ENCODE peak calls at places on chromosomes 7 and 10, in four cellular contexts. One of them, this sample, is unnamed.

GRCh38 chr10:121596668-121597503 is 1.4 kb downstream of the FGFR2 start:
- DNase-seq in gastrocnemius medialis: no peak
- DNase-seq in mucosa of descending colon: peak; percentile 68
- DNase-seq in epithelial cell of esophagus: peak; percentile 86
- DNase-seq in this sample: no peak

GRCh38 chr10:34748767-34749166 is 66.3 kb downstream of the PARD3 start:
- DNase-seq in gastrocnemius medialis: no peak
- DNase-seq in mucosa of descending colon: no peak
- DNase-seq in epithelial cell of esophagus: no peak
- DNase-seq in this sample: no peak

GRCh38 chr7:55280031-55280454 is 85.1 kb upstream of the LANCL2 start:
- DNase-seq in gastrocnemius medialis: peak; percentile 17
- DNase-seq in mucosa of descending colon: peak; percentile 35
- DNase-seq in epithelial cell of esophagus: peak; percentile 77
- DNase-seq in this sample: peak; percentile 63

GRCh38 chr10:22823109-22823508 is 104.7 kb upstream of the ARMC3 start:
- DNase-seq in gastrocnemius medialis: no peak
- DNase-seq in mucosa of descending colon: no peak
- DNase-seq in epithelial cell of esophagus: peak; percentile 93
- DNase-seq in this sample: no peak

GRCh38 chr10:92208736-92209135 is 82.1 kb downstream of the CPEB3 start:
- DNase-seq in gastrocnemius medialis: no peak
- DNase-seq in mucosa of descending colon: no peak
- DNase-seq in epithelial cell of esophagus: peak; percentile 13
- DNase-seq in this sample: no peak

GRCh38 chr10:124672181-124672638 is 72.0 kb downstream of the FAM53B start:
- DNase-seq in gastrocnemius medialis: no peak
- DNase-seq in mucosa of descending colon: no peak
- DNase-seq in epithelial cell of esophagus: no peak
- DNase-seq in this sample: no peak

GRCh38 chr10:128084364-128084763 is 41.9 kb downstream of the MKI67 start:
- DNase-seq in gastrocnemius medialis: no peak
- DNase-seq in mucosa of descending colon: no peak
- DNase-seq in epithelial cell of esophagus: no peak
- DNase-seq in this sample: no peak

GRCh38 chr7:47777531-47778152 is 170.6 kb downstream of the PKD1L1 start:
- DNase-seq in gastrocnemius medialis: no peak
- DNase-seq in mucosa of descending colon: no peak
- DNase-seq in epithelial cell of esophagus: no peak
- DNase-seq in this sample: no peak

GRCh38 chr10:117627561-117627960 is 85.0 kb downstream of the EMX2 start:
- DNase-seq in gastrocnemius medialis: no peak
- DNase-seq in mucosa of descending colon: no peak
- DNase-seq in epithelial cell of esophagus: no peak
- DNase-seq in this sample: no peak

GRCh38 chr10:96645191-96645721 is 58.4 kb upstream of the TM9SF3 start:
- DNase-seq in gastrocnemius medialis: peak; percentile 8
- DNase-seq in mucosa of descending colon: no peak
- DNase-seq in epithelial cell of esophagus: no peak
- DNase-seq in this sample: no peak

GRCh38 chr7:4190021-4190981 is 491.8 kb upstream of the FOXK1 start:
- DNase-seq in gastrocnemius medialis: no peak
- DNase-seq in mucosa of descending colon: no peak
- DNase-seq in epithelial cell of esophagus: no peak
- DNase-seq in this sample: no peak

GRCh38 chr7:118436663-118437062 is 212.2 kb downstream of the ANKRD7 start:
- DNase-seq in gastrocnemius medialis: no peak
- DNase-seq in mucosa of descending colon: no peak
- DNase-seq in epithelial cell of esophagus: no peak
- DNase-seq in this sample: no peak

GRCh38 chr7:1134951-1135350 is 25.0 kb downstream of the ZFAND2A start:
- DNase-seq in gastrocnemius medialis: no peak
- DNase-seq in mucosa of descending colon: no peak
- DNase-seq in epithelial cell of esophagus: no peak
- DNase-seq in this sample: no peak

GRCh38 chr7:27198138-27198841 is 1.6 kb downstream of the HOXA13 start:
- DNase-seq in gastrocnemius medialis: no peak
- DNase-seq in mucosa of descending colon: peak; percentile 61
- DNase-seq in epithelial cell of esophagus: no peak
- DNase-seq in this sample: no peak

GRCh38 chr10:61899045-61899444 is 2.5 kb upstream of the ARID5B start:
- DNase-seq in gastrocnemius medialis: no peak
- DNase-seq in mucosa of descending colon: no peak
- DNase-seq in epithelial cell of esophagus: peak; percentile 89
- DNase-seq in this sample: no peak

GRCh38 chr7:95190515-95190914 is 133.8 kb downstream of the PON1 start:
- DNase-seq in gastrocnemius medialis: no peak
- DNase-seq in mucosa of descending colon: no peak
- DNase-seq in epithelial cell of esophagus: peak; percentile 9
- DNase-seq in this sample: no peak

GRCh38 chr10:32972454-32972853 is 14.4 kb upstream of the ITGB1 start:
- DNase-seq in gastrocnemius medialis: no peak
- DNase-seq in mucosa of descending colon: no peak
- DNase-seq in epithelial cell of esophagus: no peak
- DNase-seq in this sample: no peak

GRCh38 chr7:24227068-24227467 is 56.9 kb upstream of the NPY start:
- DNase-seq in gastrocnemius medialis: no peak
- DNase-seq in mucosa of descending colon: no peak
- DNase-seq in epithelial cell of esophagus: no peak
- DNase-seq in this sample: no peak

GRCh38 chr7:132685301-132685700 is 109.0 kb upstream of the PLXNA4 start:
- DNase-seq in gastrocnemius medialis: no peak
- DNase-seq in mucosa of descending colon: no peak
- DNase-seq in epithelial cell of esophagus: peak; percentile 1
- DNase-seq in this sample: no peak

GRCh38 chr7:26860361-26860760 is 4.0 kb downstream of the SKAP2 start:
- DNase-seq in gastrocnemius medialis: no peak
- DNase-seq in mucosa of descending colon: no peak
- DNase-seq in epithelial cell of esophagus: peak; percentile 73
- DNase-seq in this sample: no peak

GRCh38 chr7:108308276-108308675 is 148.0 kb downstream of the NRCAM start:
- DNase-seq in gastrocnemius medialis: no peak
- DNase-seq in mucosa of descending colon: no peak
- DNase-seq in epithelial cell of esophagus: no peak
- DNase-seq in this sample: no peak

DNA sequence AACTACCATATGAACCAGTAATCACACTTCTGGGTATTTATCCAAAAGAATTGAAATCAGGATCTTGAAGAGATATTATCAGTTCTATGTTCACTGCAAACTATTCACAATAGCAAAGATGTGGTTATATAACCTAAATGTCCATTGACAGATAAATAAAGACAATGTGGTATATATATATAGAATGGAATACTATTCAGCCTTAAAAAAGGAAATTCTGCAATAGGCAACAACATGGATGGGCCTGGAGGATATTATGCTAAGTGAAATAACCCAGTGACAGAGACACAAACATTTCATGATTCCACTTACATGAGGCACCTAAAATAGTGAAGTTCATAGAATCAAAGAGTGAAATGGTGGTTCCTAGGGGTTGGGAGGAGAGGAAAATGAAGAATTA is 90.6 kb upstream of the CDK1 start:
- DNase-seq in gastrocnemius medialis: no peak
- DNase-seq in mucosa of descending colon: no peak
- DNase-seq in epithelial cell of esophagus: no peak
- DNase-seq in this sample: no peak
- TF ChIP-seq CTCF in gastrocnemius medialis: no peak
- TF ChIP-seq CTCF in mucosa of descending colon: no peak
- TF ChIP-seq CTCF in epithelial cell of esophagus: no peak
- TF ChIP-seq CTCF in this sample: no peak

GRCh38 chr7:17061443-17061842 is 179.7 kb upstream of the AGR3 start:
- DNase-seq in gastrocnemius medialis: no peak
- DNase-seq in mucosa of descending colon: no peak
- DNase-seq in epithelial cell of esophagus: no peak
- DNase-seq in this sample: no peak

GRCh38 chr7:17057143-17057509 is 175.3 kb upstream of the AGR3 start:
- DNase-seq in gastrocnemius medialis: no peak
- DNase-seq in mucosa of descending colon: no peak
- DNase-seq in epithelial cell of esophagus: no peak
- DNase-seq in this sample: no peak

GRCh38 chr7:17060051-17060450 is 178.3 kb upstream of the AGR3 start:
- DNase-seq in gastrocnemius medialis: no peak
- DNase-seq in mucosa of descending colon: no peak
- DNase-seq in epithelial cell of esophagus: no peak
- DNase-seq in this sample: no peak

GRCh38 chr7:17058568-17058967 is 176.8 kb upstream of the AGR3 start:
- DNase-seq in gastrocnemius medialis: no peak
- DNase-seq in mucosa of descending colon: no peak
- DNase-seq in epithelial cell of esophagus: no peak
- DNase-seq in this sample: no peak

GRCh38 chr7:17062433-17063383 is 180.9 kb upstream of the AGR3 start:
- DNase-seq in gastrocnemius medialis: no peak
- DNase-seq in mucosa of descending colon: no peak
- DNase-seq in epithelial cell of esophagus: no peak
- DNase-seq in this sample: no peak
- TF ChIP-seq CTCF in gastrocnemius medialis: no peak
- TF ChIP-seq CTCF in mucosa of descending colon: no peak
- TF ChIP-seq CTCF in epithelial cell of esophagus: peak; percentile 33
- TF ChIP-seq CTCF in this sample: no peak

DNA sequence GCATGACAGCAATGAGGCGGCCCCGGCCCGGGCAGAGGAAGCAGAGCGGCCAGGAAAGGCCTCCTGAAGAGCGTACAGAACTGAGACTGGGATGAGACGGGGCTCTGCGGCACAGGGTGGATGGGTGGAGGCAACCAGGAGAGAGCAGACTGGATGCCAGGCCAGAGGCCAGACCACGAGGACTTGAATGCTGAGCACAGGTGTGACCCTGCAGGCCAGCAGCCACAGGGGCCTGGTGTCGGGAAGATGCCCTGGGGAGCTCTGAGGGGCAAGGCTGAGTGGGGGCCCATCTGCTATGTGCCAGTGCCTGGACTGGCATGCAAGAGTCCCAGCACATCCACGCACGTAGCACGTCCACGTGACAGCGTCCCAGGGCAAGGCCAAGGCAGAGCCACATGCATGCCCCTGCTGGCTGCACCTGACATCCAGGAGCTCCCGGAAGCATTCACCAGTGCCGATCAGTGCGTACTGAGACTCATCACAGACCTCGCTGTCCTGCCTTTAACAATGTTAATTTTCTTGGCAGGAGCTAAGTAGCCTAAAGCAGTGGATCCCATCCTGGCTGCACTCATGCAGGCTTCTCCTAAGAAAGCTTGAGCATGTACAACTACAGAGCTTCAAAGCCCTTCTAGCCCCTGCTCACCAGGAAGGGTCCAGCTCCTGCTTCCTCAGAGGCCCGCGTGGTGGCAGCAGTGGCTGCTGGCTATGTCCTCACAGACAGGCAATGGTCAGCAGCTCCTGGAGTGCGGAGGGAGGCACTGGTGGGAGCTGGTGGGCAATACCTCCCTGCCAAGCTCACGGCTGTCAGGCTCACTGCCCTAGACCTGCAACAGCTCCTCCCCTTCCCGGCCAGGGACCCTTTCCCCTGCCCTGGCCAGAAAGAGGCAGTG is 18.0 kb downstream of the GRID1 start:
- DNase-seq in gastrocnemius medialis: no peak
- DNase-seq in mucosa of descending colon: no peak
- DNase-seq in epithelial cell of esophagus: no peak
- DNase-seq in this sample: no peak
- TF ChIP-seq CTCF in gastrocnemius medialis: no peak
- TF ChIP-seq CTCF in mucosa of descending colon: no peak
- TF ChIP-seq CTCF in epithelial cell of esophagus: no peak
- TF ChIP-seq CTCF in this sample: no peak

DNA sequence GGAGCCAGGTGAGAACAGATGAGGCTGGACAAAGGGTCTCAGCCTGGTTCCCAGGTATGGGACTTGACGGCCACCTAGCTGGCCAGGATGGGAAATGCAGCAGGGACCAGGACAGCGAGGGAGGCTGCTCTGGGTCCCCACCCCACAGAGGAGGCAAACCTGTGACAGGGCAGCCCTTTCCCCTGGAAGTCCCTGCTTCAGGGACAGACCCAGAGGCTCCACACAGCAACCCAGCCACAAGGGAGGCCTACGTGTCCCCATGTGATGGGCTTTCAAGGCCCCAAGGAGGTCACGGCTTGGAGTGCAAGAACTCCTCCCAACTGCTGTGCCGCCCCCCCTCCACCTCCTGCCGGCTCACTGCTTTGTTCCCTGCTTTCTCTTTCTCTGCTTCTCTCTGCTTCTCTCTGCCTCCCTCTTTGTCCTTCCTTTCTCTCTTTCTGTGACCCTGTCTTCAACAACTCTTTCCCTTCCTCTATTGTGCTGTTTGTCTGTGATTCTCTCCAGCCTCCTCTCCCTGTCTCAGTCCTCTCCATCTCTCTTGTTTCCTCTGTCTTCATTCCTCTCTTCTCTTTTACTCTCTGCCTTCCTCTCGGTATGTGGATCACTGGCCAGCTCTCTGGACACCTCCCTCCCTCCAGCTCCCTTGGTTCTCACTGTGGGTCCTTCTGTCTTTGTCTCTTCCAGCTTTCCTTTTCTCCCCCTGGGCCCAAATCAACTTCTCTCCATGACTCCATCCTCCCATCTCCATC is 9.6 kb upstream of the EIF5AL1 start:
- DNase-seq in gastrocnemius medialis: no peak
- DNase-seq in mucosa of descending colon: no peak
- DNase-seq in epithelial cell of esophagus: peak; percentile 21
- DNase-seq in this sample: no peak
- TF ChIP-seq CTCF in gastrocnemius medialis: no peak
- TF ChIP-seq CTCF in mucosa of descending colon: no peak
- TF ChIP-seq CTCF in epithelial cell of esophagus: peak; percentile 49
- TF ChIP-seq CTCF in this sample: no peak

DNA sequence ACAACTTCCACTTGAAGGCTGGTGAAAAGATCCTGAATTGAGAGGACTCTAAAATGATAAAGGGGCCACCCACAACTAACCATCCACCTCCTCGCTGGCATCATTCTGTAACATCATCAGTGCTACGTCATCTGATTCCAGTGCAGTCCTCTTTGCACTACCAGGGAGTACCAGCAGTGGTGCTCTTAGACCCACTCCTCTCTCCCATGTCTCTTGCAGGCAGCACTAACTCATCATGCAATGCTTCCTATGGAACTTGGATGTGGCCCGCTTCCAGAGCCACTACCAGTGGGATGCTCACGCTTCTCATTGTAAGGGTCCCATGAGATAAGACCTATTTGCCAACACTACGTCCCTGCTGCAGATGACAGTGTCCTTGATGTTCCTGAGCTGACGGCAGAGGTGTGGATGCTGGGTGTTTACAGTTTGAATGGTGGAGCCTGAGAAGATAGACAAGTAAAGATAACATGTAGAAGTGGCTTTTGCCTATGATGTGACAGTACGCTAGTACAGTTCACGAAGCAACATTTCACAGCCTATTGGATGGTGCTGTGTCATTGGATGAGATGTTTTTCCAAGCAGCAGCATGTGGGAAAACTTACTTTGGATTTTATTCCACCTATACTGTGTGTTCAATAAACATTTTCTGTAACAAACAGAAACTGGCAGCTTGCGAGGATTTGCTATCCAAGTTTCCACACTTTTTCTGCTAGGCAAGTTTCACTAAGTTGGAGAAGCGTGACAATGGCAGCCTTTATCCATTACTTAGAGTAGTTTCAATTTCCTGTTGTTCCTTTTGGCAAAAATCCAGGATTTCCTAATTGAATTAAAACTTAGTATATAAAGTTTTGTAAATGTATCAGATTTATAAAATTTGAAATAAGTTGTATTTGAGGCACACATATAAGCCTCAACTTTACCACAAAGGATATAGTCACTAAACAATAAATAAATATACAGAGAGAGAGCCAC is 35.9 kb upstream of the COBL start:
- DNase-seq in gastrocnemius medialis: no peak
- DNase-seq in mucosa of descending colon: no peak
- DNase-seq in epithelial cell of esophagus: no peak
- DNase-seq in this sample: no peak
- TF ChIP-seq CTCF in gastrocnemius medialis: no peak
- TF ChIP-seq CTCF in mucosa of descending colon: no peak
- TF ChIP-seq CTCF in epithelial cell of esophagus: no peak
- TF ChIP-seq CTCF in this sample: no peak

This sample was measured in omental fat pad.